ENCODE peak calls at places on chromosomes 2 and 18, in five cellular contexts. A is HCT116, B is H1, O is sigmoid colon, T is K562. G is an unnamed sample. For H3K9me3 and H3K27me3, the result is how much of the 10 kb centered on the place peaks cover.

GRCh38 chr2:39504790-39505335 is 67.8 kb upstream of the MAP4K3 start:
- DNase-seq in A (no peak), B (no peak), O (no peak), T (no peak), G (no peak)

GRCh38 chr2:47719099-47719498 is 63.8 kb upstream of the MSH6 start:
- DNase-seq in A (no peak), B (no peak), O (no peak), T (no peak), G (no peak)

GRCh38 chr2:110869472-110870446 is 137.4 kb downstream of the ACOXL start:
- DNase-seq in A (peak), B (no peak), O (no peak), T (no peak), G (no peak)

GRCh38 chr2:217270801-217271121 is 410.9 kb upstream of the TNP1 start:
- DNase-seq in A (no peak), B (no peak), O (no peak), T (no peak), G (no peak)

GRCh38 chr2:60556441-60556997 is 3.1 kb upstream of the BCL11A start:
- DNase-seq in A (no peak), B (no peak), O (peak), T (no peak), G (peak)

GRCh38 chr2:159128191-159128590 is 158.3 kb downstream of the WDSUB1 start:
- DNase-seq in A (no peak), B (no peak), O (no peak), T (no peak), G (no peak)

GRCh38 chr2:149924028-149924427 is 336.5 kb upstream of the MMADHC start:
- DNase-seq in A (no peak), B (no peak), O (no peak), T (no peak), G (no peak)

GRCh38 chr18:14747513-14748474 is at the start of gene ANKRD30B:
- DNase-seq in A (no peak), B (no peak), O (no peak), T (no peak), G (peak)

GRCh38 chr2:219496781-219497494 is 1.8 kb upstream of the GMPPA start:
- DNase-seq in A (no peak), B (no peak), O (peak), T (no peak), G (no peak)

GRCh38 chr2:239214725-239215124 is 186.1 kb downstream of the HDAC4 start:
- DNase-seq in A (no peak), B (no peak), O (peak), T (no peak), G (no peak)

GRCh38 chr2:153477096-153477555 is 1.4 kb downstream of the RPRM start:
- DNase-seq in A (no peak), B (peak), O (peak), T (no peak), G (no peak)

GRCh38 chr18:9017900-9018217 is 84.6 kb upstream of the NDUFV2 start:
- DNase-seq in A (no peak), B (no peak), O (no peak), T (no peak), G (no peak)

GRCh38 chr18:54880706-54881105 is 52.4 kb downstream of the RAB27B start:
- DNase-seq in A (no peak), B (no peak), O (no peak), T (peak), G (no peak)

GRCh38 chr2:11996618-11997017 is 250.2 kb downstream of the LPIN1 start:
- DNase-seq in A (no peak), B (no peak), O (no peak), T (no peak), G (no peak)

GRCh38 chr2:135657806-135658582 is 83.7 kb upstream of the UBXN4 start:
- DNase-seq in A (no peak), B (no peak), O (no peak), T (no peak), G (no peak)

GRCh38 chr18:48260237-48260636 is 148.9 kb downstream of the ZBTB7C start:
- DNase-seq in A (no peak), B (no peak), O (no peak), T (no peak), G (no peak)

GRCh38 chr18:9469700-9470099 is 5.6 kb upstream of the RALBP1 start:
- DNase-seq in A (no peak), B (no peak), O (no peak), T (no peak), G (no peak)

GRCh38 chr18:50969448-50969847 is 1.6 kb downstream of the ELAC1 start:
- DNase-seq in A (no peak), B (no peak), O (no peak), T (no peak), G (no peak)

GRCh38 chr18:25310045-25310444 is 41.9 kb downstream of the ZNF521 start:
- DNase-seq in A (peak), B (no peak), O (no peak), T (no peak), G (no peak)

GRCh38 chr18:49854681-49855080 is 41.3 kb upstream of the ACAA2 start:
- DNase-seq in A (no peak), B (no peak), O (no peak), T (no peak), G (no peak)

GRCh38 chr2:3354986-3355385 is 22.6 kb downstream of the EIPR1 start:
- DNase-seq in A (no peak), B (no peak), O (no peak), T (no peak), G (no peak)

GRCh38 chr2:239994086-239994485 is 31.1 kb downstream of the NDUFA10 start:
- DNase-seq in A (no peak), B (no peak), O (no peak), T (no peak), G (no peak)

GRCh38 chr2:219010162-219010756 is 17.0 kb upstream of the CRYBA2 start:
- DNase-seq in A (no peak), B (no peak), O (no peak), T (peak), G (no peak)

GRCh38 chr2:217902281-217903141 is 100.3 kb downstream of the TNS1 start:
- DNase-seq in A (no peak), B (no peak), O (peak), T (peak), G (peak)

GRCh38 chr2:196987654-196988364 is 61.3 kb upstream of the PGAP1 start:
- DNase-seq in A (peak), B (no peak), O (no peak), T (no peak), G (no peak)

GRCh38 chr2:64157792-64158191 is 13.6 kb upstream of the PELI1 start:
- DNase-seq in A (no peak), B (no peak), O (no peak), T (no peak), G (no peak)

GRCh38 chr2:50922506-50922905 is 109.4 kb downstream of the NRXN1 start:
- DNase-seq in A (no peak), B (no peak), O (no peak), T (no peak), G (no peak)

GRCh38 chr2:72965770-72966430 is 48.6 kb downstream of the EMX1 start:
- DNase-seq in A (no peak), B (no peak), O (no peak), T (no peak), G (no peak)

GRCh38 chr2:15826273-15826717 is 114.1 kb upstream of the MYCN start:
- DNase-seq in A (no peak), B (no peak), O (no peak), T (no peak), G (no peak)

GRCh38 chr18:74333091-74333490 is 17.5 kb downstream of the C18orf63 start:
- DNase-seq in A (no peak), B (no peak), O (no peak), T (no peak), G (no peak)

GRCh38 chr2:230751062-230751461 is 38.4 kb downstream of the CAB39 start:
- DNase-seq in A (no peak), B (no peak), O (no peak), T (no peak), G (no peak)

GRCh38 chr2:28951910-28952805 is 28.9 kb upstream of the TOGARAM2 start:
- DNase-seq in A (no peak), B (no peak), O (peak), T (no peak), G (no peak)

GRCh38 chr2:12738112-12738485 is 21.4 kb downstream of the TRIB2 start:
- DNase-seq in A (no peak), B (no peak), O (no peak), T (no peak), G (no peak)

GRCh38 chr2:149585317-149585885 is 2.2 kb downstream of the MMADHC start:
- DNase-seq in A (no peak), B (no peak), O (no peak), T (no peak), G (no peak)

GRCh38 chr2:150806336-150806735 is 318.9 kb upstream of the RND3 start:
- DNase-seq in A (no peak), B (no peak), O (no peak), T (no peak), G (no peak)

GRCh38 chr2:185219981-185220380 is 518.6 kb upstream of the FSIP2 start:
- DNase-seq in A (no peak), B (no peak), O (no peak), T (no peak), G (no peak)

GRCh38 chr2:28552045-28552823 is 56.4 kb downstream of the PLB1 start:
- DNase-seq in A (no peak), B (no peak), O (no peak), T (no peak), G (no peak)

DNA sequence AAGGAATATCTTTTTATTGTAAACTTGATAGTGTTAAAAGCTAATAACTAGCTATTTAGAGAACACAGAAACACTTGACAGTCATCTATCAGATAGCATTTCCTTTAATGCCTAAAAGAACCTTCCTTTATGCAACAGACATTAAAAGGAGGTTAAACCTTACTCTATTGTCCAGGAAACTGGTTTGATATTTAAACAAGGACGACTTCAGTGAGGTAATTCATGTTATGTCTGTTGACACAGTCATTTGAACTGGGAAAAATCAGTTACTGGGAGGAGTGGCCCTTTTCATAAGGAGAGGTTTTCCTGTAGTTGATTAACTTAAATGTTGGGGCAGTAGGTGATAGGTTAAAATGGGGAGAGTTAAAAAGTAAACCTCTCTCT is 6.7 kb downstream of the TGIF1 start:
- DNase-seq in A (no peak), B (no peak), O (no peak), T (no peak), G (no peak)
- TF ChIP-seq POLR2AphosphoS5 in A (no peak), B (no peak), O (no peak), T (no peak), G (no peak)

GRCh38 chr18:46899274-46899948 is 17.9 kb downstream of the PIAS2 start:
- DNase-seq in A (no peak), B (no peak), O (no peak), T (no peak), G (no peak)

GRCh38 chr18:46903406-46903805 is 13.9 kb downstream of the PIAS2 start:
- DNase-seq in A (no peak), B (no peak), O (no peak), T (no peak), G (no peak)
- H3K9me3 ChIP-seq in A (under half), B (under half), O (under half), T (under half), G (under half)

DNA sequence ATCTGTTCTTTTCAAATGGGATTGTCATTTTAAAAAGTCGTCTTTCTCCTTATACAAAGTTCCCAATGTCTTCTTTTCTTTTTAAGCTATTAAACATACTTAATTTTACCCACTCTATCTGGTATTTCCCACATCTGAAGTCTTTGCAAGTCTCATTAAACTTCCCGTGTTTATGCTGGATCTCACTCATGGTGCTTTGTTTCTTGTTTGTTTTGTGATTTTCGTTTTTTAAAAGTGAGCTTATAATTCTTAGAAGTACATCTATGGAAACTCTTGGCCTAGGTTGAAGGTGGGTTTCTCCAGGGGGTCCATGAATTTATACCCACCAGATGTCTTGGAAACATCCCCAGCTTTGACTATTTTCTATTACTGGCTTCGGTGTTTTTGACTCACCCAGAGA is 208.0 kb downstream of the FAM210A start:
- DNase-seq in A (no peak), B (no peak), O (no peak), T (no peak), G (no peak)
- H3K27me3 ChIP-seq in A (under half), B (under half), O (under half), T (under half), G (under half)

DNA sequence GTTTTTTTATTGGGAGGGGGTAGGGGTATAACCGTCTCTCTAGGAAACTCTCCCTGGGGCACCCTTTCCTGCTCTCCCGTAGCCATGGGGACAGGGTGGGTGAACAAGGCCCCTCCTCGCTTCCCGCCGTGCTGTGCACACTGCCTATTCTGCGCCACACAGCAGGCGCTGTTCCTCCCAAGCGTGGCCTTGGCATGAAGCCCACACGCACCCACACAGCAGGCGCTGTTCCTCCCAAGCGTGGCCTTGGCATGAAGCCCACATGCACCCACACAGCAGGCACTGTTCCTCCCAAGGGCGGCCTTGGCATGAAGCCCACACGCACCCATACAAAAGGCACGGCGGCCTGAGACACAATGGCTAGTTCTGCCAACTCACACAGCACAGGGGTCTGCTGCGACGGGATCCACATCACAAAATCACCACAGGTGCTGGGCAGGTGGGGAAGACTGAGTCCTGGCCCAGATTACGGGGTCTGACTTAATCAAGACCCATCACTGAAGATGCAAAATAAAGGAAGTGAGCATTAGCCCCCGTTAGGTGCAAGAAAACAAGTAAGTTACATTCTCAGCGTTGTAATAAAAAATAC is 46.6 kb upstream of the TPO start:
- DNase-seq in A (no peak), B (no peak), O (peak), T (no peak), G (peak)
- TF ChIP-seq POLR2AphosphoS5 in A (no peak), B (no peak), O (no peak), T (no peak), G (no peak)

GRCh38 chr18:78726326-78727056 is 253.1 kb upstream of the SALL3 start:
- DNase-seq in A (no peak), B (no peak), O (peak), T (no peak), G (peak)

GRCh38 chr18:78725426-78725825 is 254.2 kb upstream of the SALL3 start:
- DNase-seq in A (no peak), B (no peak), O (peak), T (no peak), G (no peak)

GRCh38 chr18:78727877-78728276 is 251.7 kb upstream of the SALL3 start:
- DNase-seq in A (no peak), B (no peak), O (peak), T (no peak), G (no peak)

GRCh38 chr18:78728301-78729098 is 251.1 kb upstream of the SALL3 start:
- DNase-seq in A (no peak), B (no peak), O (peak), T (no peak), G (no peak)

GRCh38 chr18:78727057-78727739 is 252.4 kb upstream of the SALL3 start:
- DNase-seq in A (no peak), B (no peak), O (peak), T (no peak), G (no peak)
- H3K9me3 ChIP-seq in A (under half), B (under half), O (under half), T (under half), G (under half)

DNA sequence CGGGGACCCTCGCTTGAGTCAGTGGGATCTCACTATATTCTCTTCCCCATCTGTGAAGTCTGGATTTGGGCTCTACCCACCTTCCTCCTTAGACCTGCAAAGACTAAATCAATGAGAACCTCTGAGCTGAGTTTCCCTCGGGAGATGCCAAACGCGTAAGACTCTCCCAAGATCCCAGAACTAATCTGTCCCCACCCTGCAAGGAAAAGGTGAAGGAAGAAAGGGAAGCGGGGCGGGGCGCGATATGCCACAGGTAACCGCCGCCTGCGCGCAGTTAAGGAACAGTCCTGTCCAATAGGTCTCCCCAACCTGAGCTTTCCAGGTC is 780 bp downstream of the SRD5A2 start:
- DNase-seq in A (no peak), B (no peak), O (no peak), T (no peak), G (no peak)
- H3K27me3 ChIP-seq in A (under half), B (under half), O (under half), T (under half), G (under half)

DNA sequence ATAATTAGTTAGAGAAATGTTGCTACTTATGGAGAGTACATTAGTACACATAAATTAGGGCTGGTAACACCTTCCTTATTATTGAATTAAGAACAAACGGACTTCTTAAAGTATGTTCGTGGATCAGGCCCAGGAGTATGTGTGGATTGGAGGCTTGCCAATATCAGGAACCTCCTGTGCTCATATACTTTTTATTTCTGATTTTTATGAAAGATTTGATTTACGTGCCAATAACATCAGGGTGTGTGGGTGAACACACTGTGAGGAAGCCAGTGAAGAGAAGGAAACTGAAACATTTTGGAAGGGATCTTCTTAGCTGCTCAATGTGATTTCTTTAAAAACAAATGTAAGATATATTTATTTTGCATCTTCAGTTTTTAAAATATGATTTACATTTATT is 113.0 kb downstream of the EFEMP1 start:
- DNase-seq in A (no peak), B (no peak), O (no peak), T (no peak), G (no peak)
- TF ChIP-seq POLR2AphosphoS5 in A (no peak), B (no peak), O (no peak), T (no peak), G (no peak)

GRCh38 chr18:56199580-56200320 is 438.6 kb downstream of the TXNL1 start:
- DNase-seq in A (no peak), B (no peak), O (no peak), T (no peak), G (no peak)

GRCh38 chr18:56202567-56203136 is 435.7 kb downstream of the TXNL1 start:
- DNase-seq in A (no peak), B (no peak), O (no peak), T (no peak), G (no peak)

GRCh38 chr18:56197460-56197859 is 440.9 kb downstream of the TXNL1 start:
- DNase-seq in A (no peak), B (no peak), O (no peak), T (no peak), G (no peak)

GRCh38 chr18:56204052-56204451 is 434.3 kb downstream of the TXNL1 start:
- DNase-seq in A (no peak), B (no peak), O (no peak), T (no peak), G (no peak)

GRCh38 chr18:56200381-56200831 is 438.0 kb downstream of the TXNL1 start:
- DNase-seq in A (no peak), B (no peak), O (no peak), T (no peak), G (no peak)
- H3K9me3 ChIP-seq in A (under half), B (under half), O (under half), T (under half), G (under half)

G was measured in upper lobe of left lung.